ENCODE peak calls at places on chromosomes 2 and 18, in ten cellular contexts. One of them, this sample, is unnamed.

GRCh38 chr2:177273456-177273855 is 8.9 kb upstream of the NFE2L2 start:
- DNase-seq in Peyer's patch: no peak
- DNase-seq in IMR-90: no peak
- DNase-seq in neural crest cell: no peak
- DNase-seq in A549: peak
- DNase-seq in endothelial cell: no peak
- DNase-seq in fibroblast of pulmonary artery: no peak
- DNase-seq in coronary artery: no peak
- DNase-seq in kidney: no peak
- DNase-seq in progenitor cell of endocrine pancreas: no peak
- DNase-seq in this sample: no peak

GRCh38 chr2:14712091-14712490 is 79.6 kb downstream of the LRATD1 start:
- DNase-seq in Peyer's patch: no peak
- DNase-seq in IMR-90: peak
- DNase-seq in neural crest cell: no peak
- DNase-seq in A549: no peak
- DNase-seq in endothelial cell: no peak
- DNase-seq in fibroblast of pulmonary artery: no peak
- DNase-seq in coronary artery: no peak
- DNase-seq in kidney: no peak
- DNase-seq in progenitor cell of endocrine pancreas: no peak
- DNase-seq in this sample: no peak

GRCh38 chr2:176132397-176133086 is 3.0 kb downstream of the HOXD8 start:
- DNase-seq in Peyer's patch: peak
- DNase-seq in IMR-90: peak
- DNase-seq in neural crest cell: no peak
- DNase-seq in A549: no peak
- DNase-seq in endothelial cell: no peak
- DNase-seq in fibroblast of pulmonary artery: no peak
- DNase-seq in coronary artery: no peak
- DNase-seq in kidney: peak
- DNase-seq in progenitor cell of endocrine pancreas: no peak
- DNase-seq in this sample: no peak

GRCh38 chr2:162245051-162245450 is 1.8 kb upstream of the FAP start:
- DNase-seq in Peyer's patch: no peak
- DNase-seq in IMR-90: no peak
- DNase-seq in neural crest cell: no peak
- DNase-seq in A549: no peak
- DNase-seq in endothelial cell: no peak
- DNase-seq in fibroblast of pulmonary artery: no peak
- DNase-seq in coronary artery: no peak
- DNase-seq in kidney: no peak
- DNase-seq in progenitor cell of endocrine pancreas: no peak
- DNase-seq in this sample: no peak

GRCh38 chr2:51032748-51033355 is 920 bp upstream of the NRXN1 start:
- DNase-seq in Peyer's patch: no peak
- DNase-seq in IMR-90: no peak
- DNase-seq in neural crest cell: no peak
- DNase-seq in A549: no peak
- DNase-seq in endothelial cell: no peak
- DNase-seq in fibroblast of pulmonary artery: no peak
- DNase-seq in coronary artery: no peak
- DNase-seq in kidney: no peak
- DNase-seq in progenitor cell of endocrine pancreas: no peak
- DNase-seq in this sample: no peak

GRCh38 chr18:58438984-58439311 is 189.9 kb downstream of the ALPK2 start:
- DNase-seq in Peyer's patch: no peak
- DNase-seq in IMR-90: no peak
- DNase-seq in neural crest cell: no peak
- DNase-seq in A549: no peak
- DNase-seq in endothelial cell: no peak
- DNase-seq in fibroblast of pulmonary artery: no peak
- DNase-seq in coronary artery: no peak
- DNase-seq in kidney: no peak
- DNase-seq in progenitor cell of endocrine pancreas: no peak
- DNase-seq in this sample: no peak

GRCh38 chr18:71784777-71785176 is 759.4 kb downstream of the CBLN2 start:
- DNase-seq in Peyer's patch: no peak
- DNase-seq in IMR-90: no peak
- DNase-seq in neural crest cell: no peak
- DNase-seq in A549: peak
- DNase-seq in endothelial cell: no peak
- DNase-seq in fibroblast of pulmonary artery: peak
- DNase-seq in coronary artery: no peak
- DNase-seq in kidney: no peak
- DNase-seq in progenitor cell of endocrine pancreas: no peak
- DNase-seq in this sample: no peak

GRCh38 chr2:25821225-25822056 is 56.8 kb downstream of the ASXL2 start:
- DNase-seq in Peyer's patch: no peak
- DNase-seq in IMR-90: peak
- DNase-seq in neural crest cell: no peak
- DNase-seq in A549: no peak
- DNase-seq in endothelial cell: no peak
- DNase-seq in fibroblast of pulmonary artery: peak
- DNase-seq in coronary artery: no peak
- DNase-seq in kidney: no peak
- DNase-seq in progenitor cell of endocrine pancreas: no peak
- DNase-seq in this sample: no peak

GRCh38 chr18:21853020-21853419 is 112.4 kb downstream of the MIB1 start:
- DNase-seq in Peyer's patch: no peak
- DNase-seq in IMR-90: peak
- DNase-seq in neural crest cell: no peak
- DNase-seq in A549: no peak
- DNase-seq in endothelial cell: no peak
- DNase-seq in fibroblast of pulmonary artery: peak
- DNase-seq in coronary artery: no peak
- DNase-seq in kidney: no peak
- DNase-seq in progenitor cell of endocrine pancreas: no peak
- DNase-seq in this sample: no peak

GRCh38 chr2:231318436-231318835 is 77.1 kb upstream of the B3GNT7 start:
- DNase-seq in Peyer's patch: no peak
- DNase-seq in IMR-90: no peak
- DNase-seq in neural crest cell: no peak
- DNase-seq in A549: no peak
- DNase-seq in endothelial cell: no peak
- DNase-seq in fibroblast of pulmonary artery: no peak
- DNase-seq in coronary artery: no peak
- DNase-seq in kidney: peak
- DNase-seq in progenitor cell of endocrine pancreas: no peak
- DNase-seq in this sample: peak

GRCh38 chr2:217162533-217162932 is 302.7 kb upstream of the TNP1 start:
- DNase-seq in Peyer's patch: no peak
- DNase-seq in IMR-90: peak
- DNase-seq in neural crest cell: peak
- DNase-seq in A549: no peak
- DNase-seq in endothelial cell: no peak
- DNase-seq in fibroblast of pulmonary artery: peak
- DNase-seq in coronary artery: no peak
- DNase-seq in kidney: no peak
- DNase-seq in progenitor cell of endocrine pancreas: no peak
- DNase-seq in this sample: no peak

GRCh38 chr2:27078267-27079194 is at the start of gene EMILIN1:
- DNase-seq in Peyer's patch: no peak
- DNase-seq in IMR-90: peak
- DNase-seq in neural crest cell: peak
- DNase-seq in A549: no peak
- DNase-seq in endothelial cell: no peak
- DNase-seq in fibroblast of pulmonary artery: peak
- DNase-seq in coronary artery: peak
- DNase-seq in kidney: peak
- DNase-seq in progenitor cell of endocrine pancreas: no peak
- DNase-seq in this sample: no peak

GRCh38 chr18:24553886-24554285 is 93.4 kb downstream of the HRH4 start:
- DNase-seq in Peyer's patch: no peak
- DNase-seq in IMR-90: no peak
- DNase-seq in neural crest cell: no peak
- DNase-seq in A549: no peak
- DNase-seq in endothelial cell: no peak
- DNase-seq in fibroblast of pulmonary artery: no peak
- DNase-seq in coronary artery: no peak
- DNase-seq in kidney: no peak
- DNase-seq in progenitor cell of endocrine pancreas: no peak
- DNase-seq in this sample: no peak

GRCh38 chr2:68774569-68775271 is 40.1 kb downstream of the ARHGAP25 start:
- DNase-seq in Peyer's patch: peak
- DNase-seq in IMR-90: peak
- DNase-seq in neural crest cell: no peak
- DNase-seq in A549: no peak
- DNase-seq in endothelial cell: peak
- DNase-seq in fibroblast of pulmonary artery: peak
- DNase-seq in coronary artery: no peak
- DNase-seq in kidney: peak
- DNase-seq in progenitor cell of endocrine pancreas: no peak
- DNase-seq in this sample: no peak

GRCh38 chr2:27428978-27429541 is 629 bp downstream of the NRBP1 start:
- DNase-seq in Peyer's patch: peak
- DNase-seq in IMR-90: peak
- DNase-seq in neural crest cell: peak
- DNase-seq in A549: peak
- DNase-seq in endothelial cell: peak
- DNase-seq in fibroblast of pulmonary artery: peak
- DNase-seq in coronary artery: peak
- DNase-seq in kidney: peak
- DNase-seq in progenitor cell of endocrine pancreas: peak
- DNase-seq in this sample: peak

GRCh38 chr18:74066018-74066417 is 81.6 kb downstream of the FBXO15 start:
- DNase-seq in Peyer's patch: no peak
- DNase-seq in IMR-90: no peak
- DNase-seq in neural crest cell: no peak
- DNase-seq in A549: no peak
- DNase-seq in endothelial cell: no peak
- DNase-seq in fibroblast of pulmonary artery: no peak
- DNase-seq in coronary artery: no peak
- DNase-seq in kidney: no peak
- DNase-seq in progenitor cell of endocrine pancreas: no peak
- DNase-seq in this sample: no peak

GRCh38 chr2:190682168-190682567 is 33.3 kb downstream of the NAB1 start:
- DNase-seq in Peyer's patch: no peak
- DNase-seq in IMR-90: peak
- DNase-seq in neural crest cell: no peak
- DNase-seq in A549: no peak
- DNase-seq in endothelial cell: no peak
- DNase-seq in fibroblast of pulmonary artery: peak
- DNase-seq in coronary artery: no peak
- DNase-seq in kidney: no peak
- DNase-seq in progenitor cell of endocrine pancreas: no peak
- DNase-seq in this sample: no peak

GRCh38 chr2:158745067-158745865 is 49.9 kb upstream of the DAPL1 start:
- DNase-seq in Peyer's patch: no peak
- DNase-seq in IMR-90: peak
- DNase-seq in neural crest cell: peak
- DNase-seq in A549: peak
- DNase-seq in endothelial cell: peak
- DNase-seq in fibroblast of pulmonary artery: peak
- DNase-seq in coronary artery: no peak
- DNase-seq in kidney: no peak
- DNase-seq in progenitor cell of endocrine pancreas: no peak
- DNase-seq in this sample: no peak
- TF ChIP-seq CTCF in Peyer's patch: no peak
- TF ChIP-seq CTCF in IMR-90: peak
- TF ChIP-seq CTCF in neural crest cell: peak
- TF ChIP-seq CTCF in A549: peak
- TF ChIP-seq CTCF in endothelial cell: no peak
- TF ChIP-seq CTCF in fibroblast of pulmonary artery: peak
- TF ChIP-seq CTCF in coronary artery: no peak
- TF ChIP-seq CTCF in kidney: peak
- TF ChIP-seq CTCF in progenitor cell of endocrine pancreas: peak
- TF ChIP-seq CTCF in this sample: peak

GRCh38 chr18:49863769-49864615 is 50.7 kb upstream of the ACAA2 start:
- DNase-seq in Peyer's patch: no peak
- DNase-seq in IMR-90: no peak
- DNase-seq in neural crest cell: no peak
- DNase-seq in A549: no peak
- DNase-seq in endothelial cell: no peak
- DNase-seq in fibroblast of pulmonary artery: no peak
- DNase-seq in coronary artery: peak
- DNase-seq in kidney: no peak
- DNase-seq in progenitor cell of endocrine pancreas: no peak
- DNase-seq in this sample: no peak
- TF ChIP-seq CTCF in Peyer's patch: no peak
- TF ChIP-seq CTCF in IMR-90: no peak
- TF ChIP-seq CTCF in neural crest cell: no peak
- TF ChIP-seq CTCF in A549: no peak
- TF ChIP-seq CTCF in endothelial cell: no peak
- TF ChIP-seq CTCF in fibroblast of pulmonary artery: no peak
- TF ChIP-seq CTCF in coronary artery: no peak
- TF ChIP-seq CTCF in kidney: no peak
- TF ChIP-seq CTCF in progenitor cell of endocrine pancreas: no peak
- TF ChIP-seq CTCF in this sample: no peak

GRCh38 chr2:62801814-62802524 is 96.5 kb downstream of the EHBP1 start:
- DNase-seq in Peyer's patch: no peak
- DNase-seq in IMR-90: peak
- DNase-seq in neural crest cell: no peak
- DNase-seq in A549: peak
- DNase-seq in endothelial cell: no peak
- DNase-seq in fibroblast of pulmonary artery: peak
- DNase-seq in coronary artery: no peak
- DNase-seq in kidney: no peak
- DNase-seq in progenitor cell of endocrine pancreas: no peak
- DNase-seq in this sample: no peak
- TF ChIP-seq CTCF in Peyer's patch: no peak
- TF ChIP-seq CTCF in IMR-90: peak
- TF ChIP-seq CTCF in neural crest cell: peak
- TF ChIP-seq CTCF in A549: peak
- TF ChIP-seq CTCF in endothelial cell: no peak
- TF ChIP-seq CTCF in fibroblast of pulmonary artery: peak
- TF ChIP-seq CTCF in coronary artery: no peak
- TF ChIP-seq CTCF in kidney: no peak
- TF ChIP-seq CTCF in progenitor cell of endocrine pancreas: no peak
- TF ChIP-seq CTCF in this sample: peak

GRCh38 chr2:234995332-234996007 is 43.7 kb downstream of the SH3BP4 start:
- DNase-seq in Peyer's patch: peak
- DNase-seq in IMR-90: no peak
- DNase-seq in neural crest cell: no peak
- DNase-seq in A549: no peak
- DNase-seq in endothelial cell: no peak
- DNase-seq in fibroblast of pulmonary artery: no peak
- DNase-seq in coronary artery: no peak
- DNase-seq in kidney: peak
- DNase-seq in progenitor cell of endocrine pancreas: no peak
- DNase-seq in this sample: no peak

GRCh38 chr2:234997389-234997788 is 45.6 kb downstream of the SH3BP4 start:
- DNase-seq in Peyer's patch: peak
- DNase-seq in IMR-90: no peak
- DNase-seq in neural crest cell: no peak
- DNase-seq in A549: no peak
- DNase-seq in endothelial cell: no peak
- DNase-seq in fibroblast of pulmonary artery: no peak
- DNase-seq in coronary artery: no peak
- DNase-seq in kidney: peak
- DNase-seq in progenitor cell of endocrine pancreas: no peak
- DNase-seq in this sample: no peak

GRCh38 chr2:234996041-234996440 is 44.2 kb downstream of the SH3BP4 start:
- DNase-seq in Peyer's patch: no peak
- DNase-seq in IMR-90: no peak
- DNase-seq in neural crest cell: no peak
- DNase-seq in A549: no peak
- DNase-seq in endothelial cell: no peak
- DNase-seq in fibroblast of pulmonary artery: no peak
- DNase-seq in coronary artery: no peak
- DNase-seq in kidney: no peak
- DNase-seq in progenitor cell of endocrine pancreas: no peak
- DNase-seq in this sample: no peak

GRCh38 chr2:234998404-234999211 is 46.8 kb downstream of the SH3BP4 start:
- DNase-seq in Peyer's patch: peak
- DNase-seq in IMR-90: no peak
- DNase-seq in neural crest cell: no peak
- DNase-seq in A549: no peak
- DNase-seq in endothelial cell: no peak
- DNase-seq in fibroblast of pulmonary artery: no peak
- DNase-seq in coronary artery: no peak
- DNase-seq in kidney: peak
- DNase-seq in progenitor cell of endocrine pancreas: no peak
- DNase-seq in this sample: no peak

GRCh38 chr2:234996467-234997270 is 44.9 kb downstream of the SH3BP4 start:
- DNase-seq in Peyer's patch: no peak
- DNase-seq in IMR-90: peak
- DNase-seq in neural crest cell: no peak
- DNase-seq in A549: peak
- DNase-seq in endothelial cell: peak
- DNase-seq in fibroblast of pulmonary artery: peak
- DNase-seq in coronary artery: no peak
- DNase-seq in kidney: peak
- DNase-seq in progenitor cell of endocrine pancreas: no peak
- DNase-seq in this sample: no peak
- TF ChIP-seq CTCF in Peyer's patch: no peak
- TF ChIP-seq CTCF in IMR-90: peak
- TF ChIP-seq CTCF in neural crest cell: no peak
- TF ChIP-seq CTCF in A549: no peak
- TF ChIP-seq CTCF in endothelial cell: no peak
- TF ChIP-seq CTCF in fibroblast of pulmonary artery: no peak
- TF ChIP-seq CTCF in coronary artery: no peak
- TF ChIP-seq CTCF in kidney: no peak
- TF ChIP-seq CTCF in progenitor cell of endocrine pancreas: peak
- TF ChIP-seq CTCF in this sample: peak